ENCODE peak calls at places on chromosomes 4 and X, in six cellular contexts. One of them, this sample, is unnamed.

GRCh38 chr4:122826000-122826595 is 533 bp upstream of the FGF2 start:
- DNase-seq in stomach: no peak
- DNase-seq in suprapubic skin: no peak
- DNase-seq in upper lobe of left lung: no peak
- DNase-seq in sigmoid colon: no peak
- DNase-seq in SK-N-SH: peak
- DNase-seq in this sample: no peak

GRCh38 chrX:74536142-74537010 is 78.0 kb downstream of the RLIM start:
- DNase-seq in SK-N-SH: peak
- DNase-seq in upper lobe of left lung: peak
- DNase-seq in sigmoid colon: peak
- DNase-seq in stomach: peak
- DNase-seq in suprapubic skin: peak
- DNase-seq in this sample: no peak

GRCh38 chr4:21986312-21986711 is 37.7 kb upstream of the KCNIP4 start:
- DNase-seq in upper lobe of left lung: no peak
- DNase-seq in suprapubic skin: no peak
- DNase-seq in sigmoid colon: no peak
- DNase-seq in SK-N-SH: no peak
- DNase-seq in stomach: no peak
- DNase-seq in this sample: no peak

GRCh38 chrX:46791927-46792825 is 33.3 kb upstream of the SLC9A7 start:
- DNase-seq in stomach: peak
- DNase-seq in upper lobe of left lung: peak
- DNase-seq in sigmoid colon: no peak
- DNase-seq in suprapubic skin: no peak
- DNase-seq in SK-N-SH: no peak
- DNase-seq in this sample: peak

GRCh38 chrX:23331701-23332100 is 2.9 kb upstream of the PTCHD1 start:
- DNase-seq in sigmoid colon: no peak
- DNase-seq in SK-N-SH: no peak
- DNase-seq in stomach: no peak
- DNase-seq in suprapubic skin: no peak
- DNase-seq in upper lobe of left lung: no peak
- DNase-seq in this sample: no peak

GRCh38 chrX:96361844-96362243 is 322.8 kb upstream of the DIAPH2 start:
- DNase-seq in upper lobe of left lung: no peak
- DNase-seq in stomach: no peak
- DNase-seq in sigmoid colon: no peak
- DNase-seq in suprapubic skin: no peak
- DNase-seq in SK-N-SH: no peak
- DNase-seq in this sample: no peak

GRCh38 chr4:30938956-30939528 is 218.9 kb downstream of the PCDH7 start:
- DNase-seq in stomach: no peak
- DNase-seq in SK-N-SH: no peak
- DNase-seq in suprapubic skin: no peak
- DNase-seq in upper lobe of left lung: no peak
- DNase-seq in sigmoid colon: no peak
- DNase-seq in this sample: no peak

GRCh38 chrX:50081282-50081955 is 119.4 kb downstream of the AKAP4 start:
- DNase-seq in stomach: peak
- DNase-seq in sigmoid colon: no peak
- DNase-seq in SK-N-SH: peak
- DNase-seq in upper lobe of left lung: peak
- DNase-seq in suprapubic skin: no peak
- DNase-seq in this sample: no peak

GRCh38 chr4:4780634-4781287 is 78.7 kb upstream of the MSX1 start:
- DNase-seq in SK-N-SH: peak
- DNase-seq in stomach: no peak
- DNase-seq in sigmoid colon: no peak
- DNase-seq in upper lobe of left lung: no peak
- DNase-seq in suprapubic skin: no peak
- DNase-seq in this sample: no peak

GRCh38 chr4:78510681-78511080 is 40.9 kb upstream of the ANXA3 start:
- DNase-seq in upper lobe of left lung: no peak
- DNase-seq in SK-N-SH: no peak
- DNase-seq in suprapubic skin: no peak
- DNase-seq in sigmoid colon: no peak
- DNase-seq in stomach: no peak
- DNase-seq in this sample: no peak

GRCh38 chr4:59380841-59381366 is 1819.2 kb upstream of the ADGRL3 start:
- DNase-seq in stomach: no peak
- DNase-seq in sigmoid colon: no peak
- DNase-seq in upper lobe of left lung: no peak
- DNase-seq in suprapubic skin: no peak
- DNase-seq in SK-N-SH: no peak
- DNase-seq in this sample: no peak

GRCh38 chrX:136198010-136198409 is 50.7 kb downstream of the FHL1 start:
- DNase-seq in sigmoid colon: no peak
- DNase-seq in suprapubic skin: no peak
- DNase-seq in stomach: no peak
- DNase-seq in SK-N-SH: no peak
- DNase-seq in upper lobe of left lung: no peak
- DNase-seq in this sample: no peak

GRCh38 chr4:168888715-168889215 is 121.3 kb downstream of the CBR4 start:
- DNase-seq in SK-N-SH: no peak
- DNase-seq in upper lobe of left lung: no peak
- DNase-seq in sigmoid colon: no peak
- DNase-seq in suprapubic skin: no peak
- DNase-seq in stomach: no peak
- DNase-seq in this sample: no peak

GRCh38 chr4:8534129-8534528 is 46.1 kb upstream of the GPR78 start:
- DNase-seq in SK-N-SH: no peak
- DNase-seq in stomach: peak
- DNase-seq in suprapubic skin: no peak
- DNase-seq in sigmoid colon: no peak
- DNase-seq in upper lobe of left lung: peak
- DNase-seq in this sample: no peak

GRCh38 chrX:153928846-153929245 is 2.8 kb upstream of the ARHGAP4 start:
- DNase-seq in stomach: no peak
- DNase-seq in SK-N-SH: no peak
- DNase-seq in suprapubic skin: no peak
- DNase-seq in sigmoid colon: no peak
- DNase-seq in upper lobe of left lung: peak
- DNase-seq in this sample: no peak

GRCh38 chrX:295136-295535 is 14.0 kb downstream of the PLCXD1 start:
- DNase-seq in sigmoid colon: peak
- DNase-seq in suprapubic skin: peak
- DNase-seq in upper lobe of left lung: no peak
- DNase-seq in SK-N-SH: no peak
- DNase-seq in stomach: no peak
- DNase-seq in this sample: no peak

GRCh38 chrX:73964607-73965006 is 339.4 kb upstream of the ZCCHC13 start:
- DNase-seq in SK-N-SH: no peak
- DNase-seq in stomach: no peak
- DNase-seq in sigmoid colon: no peak
- DNase-seq in suprapubic skin: no peak
- DNase-seq in upper lobe of left lung: no peak
- DNase-seq in this sample: no peak

GRCh38 chr4:41157009-41157408 is 57.3 kb downstream of the APBB2 start:
- DNase-seq in stomach: no peak
- DNase-seq in upper lobe of left lung: no peak
- DNase-seq in sigmoid colon: no peak
- DNase-seq in SK-N-SH: no peak
- DNase-seq in suprapubic skin: no peak
- DNase-seq in this sample: no peak

GRCh38 chrX:111869639-111870034 is 6.3 kb upstream of the TRPC5OS start:
- DNase-seq in sigmoid colon: no peak
- DNase-seq in suprapubic skin: no peak
- DNase-seq in upper lobe of left lung: peak
- DNase-seq in SK-N-SH: peak
- DNase-seq in stomach: peak
- DNase-seq in this sample: peak

GRCh38 chrX:74242484-74243138 is 61.4 kb upstream of the ZCCHC13 start:
- DNase-seq in sigmoid colon: no peak
- DNase-seq in SK-N-SH: no peak
- DNase-seq in stomach: no peak
- DNase-seq in suprapubic skin: no peak
- DNase-seq in upper lobe of left lung: no peak
- DNase-seq in this sample: no peak

GRCh38 chr4:93710101-93710846 is 118.3 kb upstream of the ATOH1 start:
- DNase-seq in suprapubic skin: no peak
- DNase-seq in upper lobe of left lung: peak
- DNase-seq in sigmoid colon: no peak
- DNase-seq in stomach: no peak
- DNase-seq in SK-N-SH: peak
- DNase-seq in this sample: no peak

GRCh38 chr4:45438047-45438446 is 685.8 kb downstream of the GABRG1 start:
- DNase-seq in upper lobe of left lung: no peak
- DNase-seq in SK-N-SH: no peak
- DNase-seq in sigmoid colon: no peak
- DNase-seq in suprapubic skin: no peak
- DNase-seq in stomach: no peak
- DNase-seq in this sample: no peak

GRCh38 chrX:108199691-108200090 is 108.1 kb downstream of the ATG4A start:
- DNase-seq in SK-N-SH: peak
- DNase-seq in sigmoid colon: no peak
- DNase-seq in suprapubic skin: no peak
- DNase-seq in stomach: no peak
- DNase-seq in upper lobe of left lung: peak
- DNase-seq in this sample: no peak

GRCh38 chr4:17030543-17030942 is 132.1 kb upstream of the LDB2 start:
- DNase-seq in SK-N-SH: no peak
- DNase-seq in stomach: no peak
- DNase-seq in upper lobe of left lung: no peak
- DNase-seq in sigmoid colon: no peak
- DNase-seq in suprapubic skin: no peak
- DNase-seq in this sample: no peak

GRCh38 chrX:274904-275475 is 6.2 kb upstream of the PLCXD1 start:
- DNase-seq in SK-N-SH: no peak
- DNase-seq in upper lobe of left lung: peak
- DNase-seq in stomach: peak
- DNase-seq in sigmoid colon: no peak
- DNase-seq in suprapubic skin: no peak
- DNase-seq in this sample: no peak

GRCh38 chr4:1098311-1098925 is 14.9 kb downstream of the RNF212 start:
- DNase-seq in suprapubic skin: peak
- DNase-seq in upper lobe of left lung: no peak
- DNase-seq in sigmoid colon: no peak
- DNase-seq in stomach: no peak
- DNase-seq in SK-N-SH: no peak
- DNase-seq in this sample: no peak

GRCh38 chr4:182862921-182863320 is 54.3 kb downstream of the DCTD start:
- DNase-seq in suprapubic skin: no peak
- DNase-seq in SK-N-SH: no peak
- DNase-seq in stomach: peak
- DNase-seq in sigmoid colon: no peak
- DNase-seq in upper lobe of left lung: peak
- DNase-seq in this sample: no peak

GRCh38 chr4:122874194-122874593 is 47.6 kb downstream of the FGF2 start:
- DNase-seq in stomach: no peak
- DNase-seq in upper lobe of left lung: no peak
- DNase-seq in sigmoid colon: no peak
- DNase-seq in SK-N-SH: no peak
- DNase-seq in suprapubic skin: no peak
- DNase-seq in this sample: no peak

GRCh38 chrX:17027931-17028330 is 81.5 kb downstream of the REPS2 start:
- DNase-seq in upper lobe of left lung: no peak
- DNase-seq in SK-N-SH: no peak
- DNase-seq in stomach: no peak
- DNase-seq in sigmoid colon: no peak
- DNase-seq in suprapubic skin: no peak
- DNase-seq in this sample: no peak

GRCh38 chr4:25783943-25784342 is 78.8 kb downstream of the SEL1L3 start:
- DNase-seq in upper lobe of left lung: no peak
- DNase-seq in stomach: no peak
- DNase-seq in suprapubic skin: no peak
- DNase-seq in sigmoid colon: no peak
- DNase-seq in SK-N-SH: no peak
- DNase-seq in this sample: no peak

GRCh38 chr4:5524900-5525299 is 183.5 kb downstream of the EVC2 start:
- DNase-seq in sigmoid colon: no peak
- DNase-seq in suprapubic skin: no peak
- DNase-seq in stomach: no peak
- DNase-seq in SK-N-SH: peak
- DNase-seq in upper lobe of left lung: no peak
- DNase-seq in this sample: no peak

GRCh38 chr4:140755811-140756291 is 334 bp downstream of the TBC1D9 start:
- DNase-seq in upper lobe of left lung: peak
- DNase-seq in SK-N-SH: peak
- DNase-seq in suprapubic skin: peak
- DNase-seq in sigmoid colon: peak
- DNase-seq in stomach: peak
- DNase-seq in this sample: no peak
- TF ChIP-seq CTCF in upper lobe of left lung: no peak
- TF ChIP-seq CTCF in SK-N-SH: peak
- TF ChIP-seq CTCF in suprapubic skin: no peak
- TF ChIP-seq CTCF in sigmoid colon: no peak
- TF ChIP-seq CTCF in stomach: no peak
- TF ChIP-seq CTCF in this sample: no peak

GRCh38 chrX:65587616-65588526 is 53.3 kb upstream of the LAS1L start:
- DNase-seq in suprapubic skin: peak
- DNase-seq in SK-N-SH: no peak
- DNase-seq in stomach: peak
- DNase-seq in upper lobe of left lung: peak
- DNase-seq in sigmoid colon: peak
- DNase-seq in this sample: no peak
- H3K4me3 ChIP-seq in suprapubic skin: peak
- H3K4me3 ChIP-seq in SK-N-SH: no peak
- H3K4me3 ChIP-seq in stomach: peak
- H3K4me3 ChIP-seq in upper lobe of left lung: peak
- H3K4me3 ChIP-seq in sigmoid colon: peak
- H3K4me3 ChIP-seq in this sample: no peak

GRCh38 chr4:118836763-118837507 is 1.0 kb upstream of the SEC24D start:
- DNase-seq in suprapubic skin: no peak
- DNase-seq in upper lobe of left lung: no peak
- DNase-seq in sigmoid colon: no peak
- DNase-seq in SK-N-SH: no peak
- DNase-seq in stomach: no peak
- DNase-seq in this sample: no peak

GRCh38 chr4:118834960-118835895 is 698 bp downstream of the SEC24D start:
- DNase-seq in suprapubic skin: peak
- DNase-seq in sigmoid colon: peak
- DNase-seq in SK-N-SH: peak
- DNase-seq in upper lobe of left lung: peak
- DNase-seq in stomach: peak
- DNase-seq in this sample: peak

GRCh38 chr4:118834070-118834469 is 1.9 kb downstream of the SEC24D start:
- DNase-seq in SK-N-SH: peak
- DNase-seq in sigmoid colon: no peak
- DNase-seq in suprapubic skin: no peak
- DNase-seq in stomach: no peak
- DNase-seq in upper lobe of left lung: no peak
- DNase-seq in this sample: no peak

GRCh38 chr4:118833192-118833820 is 2.6 kb downstream of the SEC24D start:
- DNase-seq in sigmoid colon: no peak
- DNase-seq in stomach: no peak
- DNase-seq in upper lobe of left lung: no peak
- DNase-seq in suprapubic skin: no peak
- DNase-seq in SK-N-SH: no peak
- DNase-seq in this sample: no peak

GRCh38 chr4:118835896-118836762 is at the start of gene SEC24D:
- DNase-seq in sigmoid colon: peak
- DNase-seq in SK-N-SH: peak
- DNase-seq in suprapubic skin: peak
- DNase-seq in upper lobe of left lung: peak
- DNase-seq in stomach: peak
- DNase-seq in this sample: peak
- TF ChIP-seq POLR2AphosphoS5 in sigmoid colon: peak
- TF ChIP-seq POLR2AphosphoS5 in SK-N-SH: peak
- TF ChIP-seq POLR2AphosphoS5 in suprapubic skin: no peak
- TF ChIP-seq POLR2AphosphoS5 in upper lobe of left lung: peak
- TF ChIP-seq POLR2AphosphoS5 in stomach: peak
- TF ChIP-seq POLR2AphosphoS5 in this sample: no peak

GRCh38 chrX:125998432-125998831 is 167.7 kb downstream of the DCAF12L2 start:
- DNase-seq in SK-N-SH: peak
- DNase-seq in sigmoid colon: no peak
- DNase-seq in upper lobe of left lung: no peak
- DNase-seq in stomach: no peak
- DNase-seq in suprapubic skin: no peak
- DNase-seq in this sample: peak
- TF ChIP-seq CTCF in SK-N-SH: peak
- TF ChIP-seq CTCF in sigmoid colon: no peak
- TF ChIP-seq CTCF in upper lobe of left lung: no peak
- TF ChIP-seq CTCF in stomach: no peak
- TF ChIP-seq CTCF in suprapubic skin: no peak
- TF ChIP-seq CTCF in this sample: peak